ENCODE peak calls at places on chromosomes 1 and 21, in ten cellular contexts. W, G, R, X, K, T, J, V, Z and I are unnamed samples. For H3K9me3, the result is how much of the 10 kb centered on the place peaks cover.

GRCh38 chr1:21624577-21625389 is 44.4 kb downstream of the RAP1GAP start:
- DNase-seq in X (no peak), G (no peak), Z (no peak), T (no peak), J (no peak), R (no peak), K (no peak), W (no peak), V (no peak), I (no peak)

GRCh38 chr1:90605070-90605469 is 112.0 kb downstream of the BARHL2 start:
- DNase-seq in V (no peak), K (no peak), G (no peak), W (no peak), J (no peak), X (no peak), Z (no peak), R (no peak), T (no peak), I (no peak)

GRCh38 chr21:29145354-29145782 is 14.9 kb downstream of the MAP3K7CL start:
- DNase-seq in V (no peak), K (no peak), T (peak), X (peak), Z (peak), G (peak), W (no peak), J (no peak), R (no peak), I (no peak)

GRCh38 chr1:1550591-1551432 is 10.4 kb upstream of the TMEM240 start:
- DNase-seq in J (no peak), X (peak), V (peak), Z (no peak), R (no peak), K (no peak), T (no peak), G (no peak), W (no peak), I (no peak)

GRCh38 chr1:40508375-40509341 is at the start of gene EXO5:
- DNase-seq in J (peak), W (peak), T (peak), R (peak), K (peak), Z (peak), G (no peak), X (peak), V (peak), I (peak)

GRCh38 chr1:200641175-200641489 is 20.6 kb upstream of the KIF14 start:
- DNase-seq in G (no peak), K (no peak), T (peak), Z (no peak), R (no peak), V (no peak), J (no peak), X (no peak), W (no peak), I (no peak)

GRCh38 chr1:44289530-44289929 is 65.5 kb downstream of the ERI3 start:
- DNase-seq in G (no peak), X (no peak), R (no peak), W (no peak), V (no peak), Z (no peak), K (no peak), T (no peak), J (no peak), I (no peak)

GRCh38 chr1:210908257-210908656 is 225.7 kb downstream of the KCNH1 start:
- DNase-seq in K (no peak), T (no peak), V (no peak), W (no peak), J (no peak), G (no peak), X (no peak), R (no peak), Z (no peak), I (no peak)

GRCh38 chr21:40950970-40951369 is 104.0 kb upstream of the DSCAM start:
- DNase-seq in K (no peak), R (no peak), V (no peak), T (no peak), W (no peak), J (no peak), G (no peak), Z (no peak), X (no peak), I (no peak)

GRCh38 chr1:171935086-171935485 is 93.8 kb downstream of the DNM3 start:
- DNase-seq in W (no peak), R (no peak), K (no peak), J (no peak), T (no peak), G (no peak), Z (no peak), X (no peak), V (no peak), I (no peak)

GRCh38 chr1:108016451-108016920 is 51.5 kb upstream of the VAV3 start:
- DNase-seq in X (no peak), V (peak), K (no peak), J (peak), G (no peak), R (no peak), T (peak), W (no peak), Z (no peak), I (no peak)

GRCh38 chr1:212110617-212111016 is 75.1 kb downstream of the DTL start:
- DNase-seq in Z (no peak), R (no peak), T (peak), V (peak), K (no peak), G (no peak), X (no peak), W (peak), J (no peak), I (no peak)

GRCh38 chr1:207407655-207408256 is 46.4 kb upstream of the CR2 start:
- DNase-seq in W (no peak), T (no peak), K (no peak), G (no peak), J (no peak), R (no peak), X (no peak), Z (no peak), V (no peak), I (no peak)

GRCh38 chr1:194644528-194644927 is 1458.1 kb upstream of the B3GALT2 start:
- DNase-seq in Z (no peak), J (no peak), K (no peak), G (no peak), R (no peak), X (no peak), V (no peak), T (no peak), W (no peak), I (no peak)

GRCh38 chr21:46061063-46061462 is 36.8 kb upstream of the COL6A2 start:
- DNase-seq in V (no peak), G (no peak), T (no peak), R (no peak), Z (peak), J (no peak), X (no peak), K (no peak), W (no peak), I (no peak)
- H3K9me3 ChIP-seq in V (under half), G (under half), T (under half), R (under half), Z (under half), J (under half), X (under half), K (under half), W (under half), I (under half)

GRCh38 chr1:160865316-160865715 is 2.6 kb upstream of the CD244 start:
- DNase-seq in R (no peak), X (no peak), K (no peak), Z (no peak), G (no peak), V (no peak), W (no peak), T (no peak), J (no peak), I (no peak)

GRCh38 chr1:160864173-160864572 is 1.5 kb upstream of the CD244 start:
- DNase-seq in V (no peak), W (no peak), K (no peak), T (no peak), X (no peak), R (no peak), G (no peak), J (no peak), Z (no peak), I (no peak)

GRCh38 chr1:160866861-160867260 is 4.2 kb upstream of the CD244 start:
- DNase-seq in T (no peak), G (no peak), X (no peak), W (no peak), V (no peak), K (no peak), Z (no peak), R (no peak), J (no peak), I (no peak)

GRCh38 chr1:160868141-160868540 is 5.5 kb upstream of the CD244 start:
- DNase-seq in T (no peak), X (no peak), V (no peak), G (no peak), R (no peak), W (no peak), Z (no peak), J (no peak), K (no peak), I (no peak)

GRCh38 chr1:160866001-160866704 is 3.5 kb upstream of the CD244 start:
- DNase-seq in K (no peak), V (no peak), X (no peak), W (no peak), Z (no peak), T (no peak), G (no peak), R (no peak), J (no peak), I (no peak)
- H3K27ac ChIP-seq in K (no peak), V (no peak), X (no peak), W (no peak), Z (no peak), T (no peak), G (no peak), R (no peak), J (no peak), I (no peak)

GRCh38 chr1:30747028-30748008 is 10.3 kb downstream of the LAPTM5 start:
- DNase-seq in R (no peak), J (no peak), Z (no peak), G (no peak), W (no peak), T (no peak), X (no peak), K (no peak), V (no peak), I (no peak)

GRCh38 chr1:30745156-30745833 is 12.3 kb downstream of the LAPTM5 start:
- DNase-seq in V (no peak), X (no peak), Z (no peak), K (no peak), W (no peak), G (no peak), J (no peak), R (no peak), T (no peak), I (no peak)

GRCh38 chr1:30744060-30744756 is 13.4 kb downstream of the LAPTM5 start:
- DNase-seq in V (no peak), W (no peak), Z (no peak), G (peak), X (no peak), R (no peak), T (no peak), K (no peak), J (peak), I (no peak)

GRCh38 chr1:30746212-30747027 is 11.2 kb downstream of the LAPTM5 start:
- DNase-seq in W (no peak), X (no peak), Z (no peak), K (no peak), G (no peak), V (no peak), T (no peak), R (no peak), J (no peak), I (no peak)

GRCh38 chr1:30745834-30746208 is 11.8 kb downstream of the LAPTM5 start:
- DNase-seq in X (no peak), V (no peak), T (no peak), R (no peak), Z (no peak), K (no peak), W (no peak), J (no peak), G (no peak), I (no peak)
- H3K9me3 ChIP-seq in X (under half), V (under half), T (under half), R (under half), Z (under half), K (under half), W (under half), J (under half), G (under half), I (under half)

DNA sequence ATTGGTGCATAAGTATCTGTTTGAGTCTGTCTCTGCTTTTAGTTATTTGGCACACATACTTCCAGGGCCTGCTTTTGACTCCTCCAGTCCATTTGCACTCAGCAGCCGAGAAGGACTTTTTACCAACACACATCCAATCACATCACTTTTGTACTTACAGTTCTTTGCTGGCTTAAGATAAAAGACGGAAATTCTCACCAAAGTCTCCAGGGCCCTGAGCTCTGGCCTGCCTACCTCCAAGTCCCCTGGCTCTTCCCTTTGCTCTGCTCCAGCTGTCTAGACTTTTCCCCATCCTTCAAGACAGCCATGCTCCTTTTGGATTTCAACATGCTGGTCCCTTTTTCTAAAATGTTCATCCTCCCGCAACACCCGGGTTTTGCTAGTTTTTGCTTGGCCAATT is 2.2 kb upstream of the EVA1C start:
- DNase-seq in G (no peak), K (no peak), J (no peak), Z (no peak), R (no peak), T (no peak), V (no peak), W (no peak), X (no peak), I (no peak)
- H3K27ac ChIP-seq in G (no peak), K (no peak), J (no peak), Z (peak), R (peak), T (no peak), V (no peak), W (peak), X (peak), I (peak)

GRCh38 chr21:20315044-20315443 is 683.2 kb upstream of the NCAM2 start:
- DNase-seq in T (no peak), K (no peak), V (no peak), G (no peak), R (no peak), X (no peak), J (no peak), W (no peak), Z (no peak), I (no peak)
- H3K9me3 ChIP-seq in T (under half), K (under half), V (under half), G (under half), R (under half), X (under half), J (under half), W (under half), Z (under half), I (under half)

DNA sequence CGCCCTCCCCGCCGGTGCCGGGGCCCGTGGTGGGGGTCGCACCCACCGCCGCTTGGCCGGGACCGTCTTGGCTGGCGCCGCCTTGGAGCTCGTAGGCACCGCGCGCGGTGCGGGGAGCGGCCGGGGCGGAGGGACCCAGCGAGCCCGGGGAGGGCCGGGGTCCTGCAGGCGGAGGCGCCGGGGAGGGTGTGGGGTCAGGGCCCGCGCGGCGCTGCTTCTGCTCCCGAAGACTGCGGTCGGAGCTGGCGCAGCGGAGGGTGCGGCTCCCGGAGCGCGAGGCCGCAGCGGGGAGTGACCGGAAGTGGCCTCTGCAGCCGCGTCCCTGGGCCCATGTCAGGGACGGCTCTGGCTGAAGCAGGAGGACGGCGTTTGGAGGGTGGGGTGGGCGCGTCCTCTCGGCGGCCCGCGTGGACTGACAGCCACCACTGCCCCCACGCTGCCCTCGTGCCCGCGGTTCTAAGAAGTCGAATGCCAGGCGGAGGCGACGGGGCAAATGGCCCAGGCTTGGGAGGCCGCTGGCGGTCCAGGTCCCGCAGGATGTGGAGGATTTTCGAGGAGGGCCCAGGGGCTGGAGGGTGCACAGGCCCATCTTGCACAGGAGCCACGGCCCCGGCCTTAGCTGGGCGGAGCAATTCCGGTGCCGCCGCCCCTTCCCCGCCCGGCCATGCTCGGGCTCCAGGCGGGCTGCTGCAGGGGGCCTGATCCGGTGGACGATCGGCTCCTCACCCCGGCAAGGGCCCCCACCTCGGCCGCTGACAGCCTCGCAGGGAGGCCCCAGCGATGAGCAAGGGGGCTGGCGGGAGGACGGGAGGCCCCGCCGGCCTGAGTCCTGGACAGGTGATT is 7.7 kb upstream of the ZNF669 start:
- DNase-seq in J (no peak), K (no peak), G (peak), R (peak), V (peak), W (peak), X (peak), T (peak), Z (peak), I (no peak)
- H3K27ac ChIP-seq in J (no peak), K (no peak), G (no peak), R (peak), V (peak), W (peak), X (peak), T (no peak), Z (peak), I (peak)

GRCh38 chr1:151902858-151903257 is 6.5 kb downstream of the THEM4 start:
- DNase-seq in Z (no peak), W (no peak), G (no peak), V (no peak), R (no peak), K (no peak), X (no peak), J (no peak), T (no peak), I (no peak)
- H3K9me3 ChIP-seq in Z (under half), W (under half), G (under half), V (under half), R (under half), K (under half), X (under half), J (under half), T (under half), I (under half)

DNA sequence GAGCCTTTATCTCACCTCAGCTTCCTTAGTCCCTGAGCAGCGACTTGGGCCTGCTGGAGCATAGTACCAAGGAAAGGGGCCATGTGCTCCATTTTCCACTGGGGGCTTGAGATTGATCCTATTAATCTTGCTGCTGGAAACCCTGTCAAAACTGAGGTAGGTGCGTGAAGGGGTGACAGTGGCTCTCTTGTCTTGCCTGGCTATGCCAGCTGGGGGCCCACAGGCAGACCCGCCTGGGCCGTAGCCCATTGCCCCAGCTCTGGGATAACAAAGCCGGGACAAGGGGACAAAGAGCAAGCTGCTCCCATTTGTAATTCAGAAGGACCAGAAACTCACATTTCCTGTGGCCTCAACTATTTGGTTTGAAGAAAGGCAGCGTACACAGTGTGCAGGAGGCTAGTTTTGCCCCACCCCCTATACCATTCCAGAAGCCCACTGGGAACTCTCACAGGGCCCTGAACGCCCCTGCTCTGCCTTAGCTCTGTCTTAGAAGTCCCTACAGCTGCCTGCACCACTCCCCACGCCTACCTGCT is 10.2 kb upstream of the CELSR2 start:
- DNase-seq in V (no peak), W (no peak), J (no peak), K (no peak), Z (no peak), X (no peak), T (no peak), R (peak), G (no peak), I (no peak)
- H3K27ac ChIP-seq in V (no peak), W (no peak), J (no peak), K (no peak), Z (no peak), X (no peak), T (no peak), R (no peak), G (no peak), I (peak)

GRCh38 chr1:23357112-23357908 is 12.3 kb downstream of the ZNF436 start:
- DNase-seq in K (no peak), Z (no peak), V (no peak), G (no peak), X (no peak), R (no peak), J (no peak), T (no peak), W (no peak), I (no peak)

GRCh38 chr1:23366598-23366997 is 3.0 kb downstream of the ZNF436 start:
- DNase-seq in T (no peak), J (no peak), W (no peak), R (no peak), G (no peak), K (no peak), V (no peak), Z (no peak), X (no peak), I (no peak)

GRCh38 chr1:23366146-23366545 is 3.5 kb downstream of the ZNF436 start:
- DNase-seq in W (no peak), V (no peak), G (no peak), T (no peak), K (no peak), X (no peak), R (no peak), Z (no peak), J (no peak), I (no peak)

GRCh38 chr1:23358310-23358709 is 11.3 kb downstream of the ZNF436 start:
- DNase-seq in J (no peak), G (no peak), T (no peak), K (no peak), R (no peak), W (no peak), X (no peak), Z (no peak), V (no peak), I (no peak)

DNA sequence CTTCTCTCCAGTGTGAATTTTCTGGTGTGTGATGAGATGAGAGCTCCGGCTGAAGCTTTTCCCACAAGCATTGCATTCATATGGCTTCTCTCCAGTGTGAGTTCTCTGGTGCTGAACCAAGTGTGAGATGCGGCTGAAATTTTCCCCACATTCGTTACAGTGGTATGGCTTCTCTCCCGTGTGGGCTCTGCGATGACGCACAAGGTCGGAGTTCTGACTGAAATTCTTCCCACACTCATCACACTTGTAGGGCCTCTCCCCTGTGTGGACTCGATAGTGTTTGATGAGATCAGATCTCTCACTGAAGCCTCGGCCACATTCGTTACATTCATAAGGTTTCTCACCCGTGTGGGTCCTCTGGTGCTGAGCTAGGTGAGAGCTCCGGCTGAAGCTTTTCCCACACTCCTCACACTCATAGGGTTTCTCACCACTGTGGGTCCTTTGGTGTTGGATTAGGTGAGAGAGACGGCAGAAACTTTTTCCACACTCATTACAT is 7.4 kb downstream of the ZNF436 start:
- DNase-seq in V (peak), X (peak), Z (no peak), R (no peak), G (no peak), K (no peak), W (no peak), T (no peak), J (no peak), I (no peak)
- H3K9me3 ChIP-seq in V (under half), X (half or more), Z (under half), R (under half), G (half or more), K (under half), W (half or more), T (under half), J (under half), I (half or more)

GRCh38 chr1:27001570-27002360 is 8.3 kb downstream of the TRNP1 start:
- DNase-seq in J (peak), Z (peak), X (peak), V (no peak), G (no peak), T (no peak), R (peak), K (peak), W (peak), I (peak)
- H3K27ac ChIP-seq in J (no peak), Z (peak), X (peak), V (no peak), G (peak), T (no peak), R (peak), K (no peak), W (peak), I (peak)